ENCODE peak calls at places on chromosomes 1 and 21, in six cellular contexts. C, O, X, M, Y and V are unnamed samples.

GRCh38 chr1:99598738-99599411 is 47.0 kb upstream of the PALMD start:
- DNase-seq in C (no peak), O (no peak), X (no peak), M (no peak), Y (no peak), V (no peak)

GRCh38 chr1:35500439-35500838 is 56.8 kb downstream of the KIAA0319L start:
- DNase-seq in C (no peak), O (no peak), X (no peak), M (no peak), Y (no peak), V (no peak)

GRCh38 chr1:192805832-192806323 is 3.0 kb upstream of the RGS2 start:
- DNase-seq in C (no peak), O (peak), X (peak), M (no peak), Y (no peak), V (no peak)

GRCh38 chr1:1359668-1360468 is 1.5 kb upstream of the MXRA8 start:
- DNase-seq in C (no peak), O (no peak), X (no peak), M (peak), Y (no peak), V (no peak)

GRCh38 chr1:239947789-239948188 is 143.9 kb upstream of the FMN2 start:
- DNase-seq in C (no peak), O (no peak), X (no peak), M (no peak), Y (no peak), V (no peak)

GRCh38 chr1:55076356-55076755 is 37.0 kb downstream of the PCSK9 start:
- DNase-seq in C (no peak), O (no peak), X (no peak), M (no peak), Y (no peak), V (no peak)

GRCh38 chr1:154720328-154721301 is 112.6 kb upstream of the ADAR start:
- DNase-seq in C (no peak), O (no peak), X (no peak), M (no peak), Y (no peak), V (no peak)

GRCh38 chr1:42913426-42914091 is 45.1 kb downstream of the SLC2A1 start:
- DNase-seq in C (peak), O (peak), X (peak), M (no peak), Y (peak), V (no peak)

GRCh38 chr1:168136709-168137514 is at the start of gene GPR161:
- DNase-seq in C (peak), O (peak), X (no peak), M (peak), Y (no peak), V (no peak)

GRCh38 chr1:117571496-117571895 is 34.4 kb upstream of the TENT5C start:
- DNase-seq in C (no peak), O (no peak), X (no peak), M (no peak), Y (no peak), V (no peak)

GRCh38 chr1:209659909-209660308 is 7.7 kb upstream of the LAMB3 start:
- DNase-seq in C (no peak), O (no peak), X (no peak), M (no peak), Y (no peak), V (no peak)

GRCh38 chr1:8870118-8870517 is 8.4 kb downstream of the ENO1 start:
- DNase-seq in C (no peak), O (no peak), X (no peak), M (no peak), Y (no peak), V (no peak)

GRCh38 chr1:67750690-67751052 is 65.7 kb downstream of the GADD45A start:
- DNase-seq in C (no peak), O (no peak), X (no peak), M (no peak), Y (no peak), V (no peak)

GRCh38 chr1:201011616-201012015 is 11.9 kb downstream of the KIF21B start:
- DNase-seq in C (no peak), O (no peak), X (no peak), M (no peak), Y (no peak), V (no peak)

GRCh38 chr1:43018091-43018490 is 59.4 kb upstream of the SLC2A1 start:
- DNase-seq in C (no peak), O (no peak), X (no peak), M (no peak), Y (no peak), V (no peak)

GRCh38 chr1:239843556-239843955 is 248.1 kb upstream of the FMN2 start:
- DNase-seq in C (no peak), O (no peak), X (no peak), M (no peak), Y (no peak), V (no peak)

GRCh38 chr1:41936107-41936506 is 17.4 kb upstream of the HIVEP3 start:
- DNase-seq in C (no peak), O (no peak), X (no peak), M (no peak), Y (no peak), V (peak)

GRCh38 chr1:1430114-1430982 is 5.1 kb upstream of the VWA1 start:
- DNase-seq in C (no peak), O (no peak), X (no peak), M (peak), Y (peak), V (no peak)

GRCh38 chr1:180157576-180158057 is 2.9 kb downstream of the QSOX1 start:
- DNase-seq in C (no peak), O (peak), X (no peak), M (no peak), Y (no peak), V (no peak)

GRCh38 chr1:147080671-147081394 is 91.4 kb downstream of the PRKAB2 start:
- DNase-seq in C (no peak), O (no peak), X (no peak), M (no peak), Y (no peak), V (no peak)

GRCh38 chr1:220160027-220160426 is 66.1 kb downstream of the IARS2 start:
- DNase-seq in C (no peak), O (no peak), X (no peak), M (no peak), Y (no peak), V (no peak)

GRCh38 chr1:243819438-243819839 is 30.6 kb downstream of the AKT3 start:
- DNase-seq in C (no peak), O (no peak), X (no peak), M (no peak), Y (no peak), V (no peak)

GRCh38 chr1:209732725-209733124 is 23.1 kb upstream of the TRAF3IP3 start:
- DNase-seq in C (no peak), O (no peak), X (no peak), M (no peak), Y (no peak), V (no peak)

GRCh38 chr1:219659682-219660081 is 46.8 kb upstream of the ZC3H11B start:
- DNase-seq in C (no peak), O (no peak), X (peak), M (no peak), Y (no peak), V (no peak)

GRCh38 chr1:223717695-223718363 is 5.5 kb downstream of the CAPN2 start:
- DNase-seq in C (no peak), O (no peak), X (no peak), M (no peak), Y (no peak), V (no peak)

GRCh38 chr21:20443558-20444155 is 554.6 kb upstream of the NCAM2 start:
- DNase-seq in C (no peak), O (no peak), X (no peak), M (no peak), Y (no peak), V (no peak)

GRCh38 chr1:109255097-109255651 is 5.8 kb downstream of the CELSR2 start:
- DNase-seq in C (peak), O (no peak), X (no peak), M (no peak), Y (no peak), V (no peak)

GRCh38 chr1:161020573-161021167 is at the start of gene F11R:
- DNase-seq in C (peak), O (peak), X (no peak), M (peak), Y (no peak), V (no peak)

GRCh38 chr1:9126511-9126910 is 2.4 kb downstream of the GPR157 start:
- DNase-seq in C (no peak), O (no peak), X (no peak), M (no peak), Y (no peak), V (no peak)

GRCh38 chr1:87763498-87763897 is 434.8 kb downstream of the LMO4 start:
- DNase-seq in C (no peak), O (no peak), X (no peak), M (no peak), Y (no peak), V (no peak)

GRCh38 chr1:234899041-234899787 is 229.4 kb downstream of the TOMM20 start:
- DNase-seq in C (no peak), O (peak), X (no peak), M (peak), Y (no peak), V (peak)

GRCh38 chr21:36908260-36908908 is 58.1 kb downstream of the HLCS start:
- DNase-seq in C (no peak), O (no peak), X (no peak), M (no peak), Y (no peak), V (no peak)

GRCh38 chr1:145983206-145983675 is 13.1 kb downstream of the TXNIP start:
- DNase-seq in C (no peak), O (no peak), X (no peak), M (no peak), Y (no peak), V (no peak)

GRCh38 chr1:109080441-109081082 is 4.8 kb upstream of the TAF13 start:
- DNase-seq in C (no peak), O (no peak), X (no peak), M (no peak), Y (no peak), V (no peak)

GRCh38 chr1:3911521-3911845 is 11.4 kb upstream of the C1orf174 start:
- DNase-seq in C (no peak), O (no peak), X (no peak), M (no peak), Y (no peak), V (no peak)